ENCODE peak calls at places on chromosomes 2 and 18, in five cellular contexts. B is WERI-Rb-1, C is fibroblast of lung, F is suprapubic skin, I is Peyer's patch. D is an unnamed sample.

GRCh38 chr2:68831688-68832087 is 39.5 kb downstream of the BMP10 start:
- DNase-seq in F (no peak), I (no peak), C (peak; percentile 66), B (no peak), D (no peak)

GRCh38 chr2:101710036-101710689 is 12.7 kb downstream of the MAP4K4 start:
- DNase-seq in F (no peak), C (peak; percentile 24), B (no peak), I (no peak), D (no peak)

GRCh38 chr2:154639997-154640396 is 58.5 kb upstream of the KCNJ3 start:
- DNase-seq in I (no peak), C (no peak), B (no peak), F (no peak), D (no peak)

GRCh38 chr2:214184461-214184860 is 226.4 kb upstream of the VWC2L start:
- DNase-seq in I (no peak), C (no peak), F (no peak), B (no peak), D (no peak)

GRCh38 chr2:37676274-37676673 is 4.8 kb upstream of the CDC42EP3 start:
- DNase-seq in F (no peak), B (no peak), I (no peak), C (no peak), D (no peak)

GRCh38 chr18:58671941-58672565 is 788 bp downstream of the MALT1 start:
- DNase-seq in I (no peak), B (no peak), F (peak; percentile 77), C (peak; percentile 36), D (no peak)

GRCh38 chr2:112831380-112831930 is 5.1 kb downstream of the IL1B start:
- DNase-seq in F (no peak), B (no peak), C (no peak), I (no peak), D (no peak)

GRCh38 chr2:121722479-121722878 is 14.2 kb downstream of the NIFK start:
- DNase-seq in B (no peak), C (peak; percentile 67), I (no peak), F (no peak), D (no peak)

GRCh38 chr2:113857454-113857853 is 32.4 kb upstream of the ACTR3 start:
- DNase-seq in F (no peak), C (no peak), B (no peak), I (no peak), D (no peak)

GRCh38 chr2:58571181-58571852 is 330.2 kb upstream of the FANCL start:
- DNase-seq in C (peak; percentile 85), F (no peak), I (no peak), B (peak; percentile 80), D (no peak)

GRCh38 chr2:47984041-47984440 is 77.7 kb upstream of the FBXO11 start:
- DNase-seq in I (no peak), B (no peak), F (no peak), C (peak; percentile 2), D (no peak)

GRCh38 chr18:58216071-58216471 is 172.0 kb downstream of the NEDD4L start:
- DNase-seq in I (no peak), B (no peak), F (no peak), C (peak; percentile 52), D (no peak)

GRCh38 chr18:60872434-60872833 is 460.8 kb upstream of the CDH20 start:
- DNase-seq in C (no peak), B (no peak), I (no peak), F (no peak), D (no peak)

GRCh38 chr2:235041221-235041917 is 89.6 kb downstream of the SH3BP4 start:
- DNase-seq in B (no peak), C (no peak), I (no peak), F (no peak), D (no peak)

GRCh38 chr2:235044501-235045271 is 92.9 kb downstream of the SH3BP4 start:
- DNase-seq in C (no peak), F (peak; percentile 70), B (no peak), I (no peak), D (no peak)

GRCh38 chr2:235043762-235044500 is 92.1 kb downstream of the SH3BP4 start:
- DNase-seq in B (no peak), F (no peak), C (no peak), I (no peak), D (no peak)

GRCh38 chr2:235042576-235043515 is 91.0 kb downstream of the SH3BP4 start:
- DNase-seq in F (no peak), B (no peak), C (no peak), I (no peak), D (no peak)

GRCh38 chr2:235041918-235042575 is 90.2 kb downstream of the SH3BP4 start:
- DNase-seq in C (no peak), B (no peak), I (no peak), F (no peak), D (no peak)
- H3K36me3 ChIP-seq in C (peaks cover 53% of the 10 kb centered on the region), B (peaks cover 89% of the 10 kb centered on the region), I (no peaks in the 10 kb centered on the region), F (peaks cover 33% of the 10 kb centered on the region), D (no peaks in the 10 kb centered on the region)

GRCh38 chr2:46356993-46357392 is 59.8 kb downstream of the EPAS1 start:
- DNase-seq in B (no peak), I (no peak), C (no peak), F (no peak), D (no peak)
- H3K36me3 ChIP-seq in B (no peaks in the 10 kb centered on the region), I (no peaks in the 10 kb centered on the region), C (peaks cover 19% of the 10 kb centered on the region), F (peaks cover 55% of the 10 kb centered on the region), D (no peaks in the 10 kb centered on the region)

GRCh38 chr18:213505-213904 is 54.3 kb downstream of the THOC1 start:
- DNase-seq in F (no peak), C (no peak), I (no peak), B (no peak), D (no peak)
- H3K36me3 ChIP-seq in F (peaks cover 81% of the 10 kb centered on the region), C (peaks cover 10% of the 10 kb centered on the region), I (no peaks in the 10 kb centered on the region), B (peaks cover 83% of the 10 kb centered on the region), D (no peaks in the 10 kb centered on the region)

GRCh38 chr2:72300147-72300684 is 152.6 kb upstream of the CYP26B1 start:
- DNase-seq in C (no peak), B (no peak), F (no peak), I (no peak), D (peak; percentile 23)
- H3K36me3 ChIP-seq in C (no peaks in the 10 kb centered on the region), B (no peaks in the 10 kb centered on the region), F (no peaks in the 10 kb centered on the region), I (no peaks in the 10 kb centered on the region), D (no peaks in the 10 kb centered on the region)

GRCh38 chr2:238252766-238253630 is 13.2 kb upstream of the HES6 start:
- DNase-seq in B (no peak), I (peak; percentile 34), C (no peak), F (peak; percentile 59), D (peak; percentile 50)
- H3K36me3 ChIP-seq in B (peaks cover 42% of the 10 kb centered on the region), I (no peaks in the 10 kb centered on the region), C (peaks cover 2% of the 10 kb centered on the region), F (peaks cover 98% of the 10 kb centered on the region), D (peaks cover 14% of the 10 kb centered on the region)

DNA sequence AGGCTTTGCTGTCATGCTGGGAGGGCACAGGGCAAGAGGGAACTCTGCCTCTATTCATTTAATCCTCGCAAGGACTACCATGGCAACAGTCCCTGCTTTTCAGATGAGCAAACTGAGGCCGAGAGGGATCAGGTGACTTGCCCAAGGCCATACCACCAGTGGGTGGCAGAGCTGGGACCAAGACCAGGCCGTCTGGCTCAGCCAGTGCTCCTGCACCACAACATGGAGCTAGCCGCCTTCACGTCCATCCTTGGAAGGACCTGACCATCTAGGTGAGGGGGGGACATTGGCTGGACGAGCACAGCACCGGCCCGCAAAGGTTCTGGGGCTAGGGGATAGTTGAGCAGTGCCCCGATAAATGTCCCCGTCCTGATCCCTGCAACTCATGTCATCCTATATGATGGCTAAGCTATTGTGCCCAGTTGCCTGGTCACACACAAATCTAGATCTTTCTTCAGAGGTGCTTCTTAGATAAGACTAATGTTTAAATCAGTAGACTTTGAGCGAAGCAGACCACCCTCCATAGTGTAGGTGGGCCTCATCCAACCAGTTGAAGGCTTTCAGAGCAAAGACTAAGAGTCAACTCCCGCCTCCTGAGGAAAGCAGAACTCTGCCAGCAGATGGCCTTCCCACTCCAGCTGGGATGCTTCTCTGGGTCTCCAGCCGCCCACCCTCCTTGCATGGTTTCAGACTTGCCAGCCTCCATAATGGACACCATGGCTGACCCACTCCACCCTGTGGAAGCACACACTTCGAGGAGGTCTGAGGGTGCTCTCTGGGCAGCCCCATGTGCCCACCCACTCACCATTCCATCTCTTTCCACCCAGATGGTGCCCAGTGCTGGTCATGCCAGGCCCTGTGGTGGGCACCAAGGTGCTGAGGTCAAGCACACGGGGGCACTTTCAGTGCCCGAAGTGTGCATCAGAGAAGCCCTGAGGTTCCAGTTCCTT is 214.8 kb upstream of the RAB6C start:
- DNase-seq in B (peak; percentile 51), F (no peak), C (no peak), I (peak; percentile 42), D (no peak)
- H3K36me3 ChIP-seq in B (no peaks in the 10 kb centered on the region), F (no peaks in the 10 kb centered on the region), C (no peaks in the 10 kb centered on the region), I (no peaks in the 10 kb centered on the region), D (no peaks in the 10 kb centered on the region)

GRCh38 chr2:85389139-85389538 is 21.0 kb downstream of the CAPG start:
- DNase-seq in F (peak; percentile 37), B (no peak), C (no peak), I (peak; percentile 20), D (no peak)
- H3K36me3 ChIP-seq in F (peaks cover 66% of the 10 kb centered on the region), B (peaks cover 3% of the 10 kb centered on the region), C (peaks cover 4% of the 10 kb centered on the region), I (no peaks in the 10 kb centered on the region), D (no peaks in the 10 kb centered on the region)

DNA sequence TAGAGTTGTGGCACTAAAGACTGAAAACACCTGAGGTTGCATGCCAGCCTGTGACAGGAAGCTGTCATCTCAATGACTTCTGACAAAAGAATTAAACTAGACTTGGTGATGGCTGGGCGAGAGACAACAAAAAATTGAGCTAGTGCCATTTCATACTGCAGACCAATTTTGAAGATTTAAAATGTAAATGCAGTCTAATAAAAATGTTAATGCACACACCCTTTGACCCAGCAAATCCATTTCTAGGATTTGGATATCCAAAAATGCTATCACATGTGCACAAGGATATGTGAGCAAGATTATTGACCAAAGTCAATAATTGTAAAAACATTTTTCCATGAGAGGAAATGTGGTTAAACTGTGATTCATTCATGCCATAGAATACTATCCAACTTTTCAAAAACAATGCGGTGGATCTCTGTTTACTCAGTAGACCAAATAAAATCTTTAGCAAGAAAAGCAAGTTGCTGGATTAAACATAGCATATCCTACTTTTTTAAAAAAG is 5.6 kb downstream of the FBXO36 start:
- DNase-seq in B (no peak), I (no peak), F (no peak), C (peak; percentile 29), D (no peak)
- H3K36me3 ChIP-seq in B (no peaks in the 10 kb centered on the region), I (no peaks in the 10 kb centered on the region), F (no peaks in the 10 kb centered on the region), C (no peaks in the 10 kb centered on the region), D (no peaks in the 10 kb centered on the region)

GRCh38 chr2:195472835-195473234 is 184.2 kb upstream of the SLC39A10 start:
- DNase-seq in B (no peak), I (no peak), C (no peak), F (no peak), D (no peak)

GRCh38 chr2:195470622-195471021 is 186.4 kb upstream of the SLC39A10 start:
- DNase-seq in C (no peak), I (no peak), B (no peak), F (no peak), D (no peak)

GRCh38 chr2:195471163-195471562 is 185.9 kb upstream of the SLC39A10 start:
- DNase-seq in B (no peak), I (no peak), C (no peak), F (no peak), D (no peak)

GRCh38 chr2:195473802-195474201 is 183.2 kb upstream of the SLC39A10 start:
- DNase-seq in C (no peak), B (no peak), I (no peak), F (no peak), D (no peak)

DNA sequence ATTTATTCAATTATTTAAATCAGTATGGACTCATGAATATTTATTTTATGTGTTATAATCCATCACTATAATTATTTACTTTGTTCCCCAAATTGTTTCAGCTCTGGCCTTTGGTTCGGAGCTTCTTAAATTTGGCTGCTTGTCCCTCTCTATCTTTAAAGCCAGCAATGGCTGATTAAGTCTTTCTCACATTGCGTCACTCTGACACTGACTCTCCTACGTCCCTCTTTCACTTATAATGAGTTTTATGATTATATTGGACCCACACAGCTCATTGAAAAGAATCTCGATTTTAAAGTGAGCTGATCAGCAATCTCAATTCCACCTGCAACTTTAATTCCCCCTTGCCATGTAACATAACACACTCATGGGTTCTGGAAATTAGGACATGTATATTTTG is 185.2 kb upstream of the SLC39A10 start:
- DNase-seq in C (no peak), I (no peak), B (no peak), F (no peak), D (no peak)
- H3K36me3 ChIP-seq in C (no peaks in the 10 kb centered on the region), I (no peaks in the 10 kb centered on the region), B (no peaks in the 10 kb centered on the region), F (no peaks in the 10 kb centered on the region), D (no peaks in the 10 kb centered on the region)